ENCODE peak calls at places on chromosomes 7 and 10, in seven cellular contexts. One of them, this sample, is unnamed.

GRCh38 chr10:5945561-5946418 is 31.6 kb downstream of the IL15RA start:
- DNase-seq in foreskin fibroblast: peak; percentile 90
- DNase-seq in tibial artery: peak; percentile 72
- DNase-seq in esophagus squamous epithelium: no peak
- DNase-seq in brain microvascular endothelial cell: peak; percentile 37
- DNase-seq in fibroblast of mammary gland: peak; percentile 92
- DNase-seq in RWPE1: peak; percentile 77
- DNase-seq in this sample: peak; percentile 78

GRCh38 chr7:86504229-86504628 is 139.5 kb upstream of the GRM3 start:
- DNase-seq in brain microvascular endothelial cell: no peak
- DNase-seq in esophagus squamous epithelium: no peak
- DNase-seq in fibroblast of mammary gland: no peak
- DNase-seq in tibial artery: no peak
- DNase-seq in RWPE1: no peak
- DNase-seq in foreskin fibroblast: no peak
- DNase-seq in this sample: no peak

GRCh38 chr7:29139191-29139590 is 7.1 kb downstream of the CPVL start:
- DNase-seq in tibial artery: no peak
- DNase-seq in RWPE1: peak; percentile 83
- DNase-seq in brain microvascular endothelial cell: peak; percentile 17
- DNase-seq in fibroblast of mammary gland: peak; percentile 28
- DNase-seq in foreskin fibroblast: peak; percentile 8
- DNase-seq in esophagus squamous epithelium: no peak
- DNase-seq in this sample: no peak

GRCh38 chr7:2198760-2199159 is 34.0 kb downstream of the MAD1L1 start:
- DNase-seq in esophagus squamous epithelium: no peak
- DNase-seq in brain microvascular endothelial cell: no peak
- DNase-seq in tibial artery: no peak
- DNase-seq in RWPE1: no peak
- DNase-seq in foreskin fibroblast: no peak
- DNase-seq in fibroblast of mammary gland: no peak
- DNase-seq in this sample: no peak

GRCh38 chr7:44867073-44867990 is 18.0 kb downstream of the PURB start:
- DNase-seq in fibroblast of mammary gland: peak; percentile 94
- DNase-seq in RWPE1: peak; percentile 71
- DNase-seq in foreskin fibroblast: peak; percentile 93
- DNase-seq in tibial artery: no peak
- DNase-seq in brain microvascular endothelial cell: peak; percentile 95
- DNase-seq in esophagus squamous epithelium: no peak
- DNase-seq in this sample: no peak

GRCh38 chr10:63798599-63799498 is 277.6 kb downstream of the REEP3 start:
- DNase-seq in esophagus squamous epithelium: no peak
- DNase-seq in foreskin fibroblast: peak; percentile 60
- DNase-seq in tibial artery: peak; percentile 83
- DNase-seq in brain microvascular endothelial cell: peak; percentile 99
- DNase-seq in RWPE1: peak; percentile 39
- DNase-seq in fibroblast of mammary gland: peak; percentile 91
- DNase-seq in this sample: peak; percentile 27

GRCh38 chr10:102645388-102645740 is 1.1 kb downstream of the TRIM8 start:
- DNase-seq in foreskin fibroblast: no peak
- DNase-seq in fibroblast of mammary gland: peak; percentile 72
- DNase-seq in esophagus squamous epithelium: no peak
- DNase-seq in tibial artery: peak; percentile 87
- DNase-seq in brain microvascular endothelial cell: peak; percentile 53
- DNase-seq in RWPE1: no peak
- DNase-seq in this sample: no peak

GRCh38 chr10:87734987-87735827 is 75.5 kb downstream of the PAPSS2 start:
- DNase-seq in esophagus squamous epithelium: no peak
- DNase-seq in brain microvascular endothelial cell: peak; percentile 48
- DNase-seq in fibroblast of mammary gland: peak; percentile 50
- DNase-seq in RWPE1: peak; percentile 61
- DNase-seq in foreskin fibroblast: peak; percentile 72
- DNase-seq in tibial artery: no peak
- DNase-seq in this sample: no peak

GRCh38 chr7:867001-867405 is 9.4 kb upstream of the GET4 start:
- DNase-seq in RWPE1: peak; percentile 26
- DNase-seq in brain microvascular endothelial cell: peak; percentile 83
- DNase-seq in fibroblast of mammary gland: peak; percentile 95
- DNase-seq in tibial artery: peak; percentile 85
- DNase-seq in esophagus squamous epithelium: no peak
- DNase-seq in foreskin fibroblast: peak; percentile 98
- DNase-seq in this sample: peak; percentile 60

GRCh38 chr7:105643857-105644256 is 62.6 kb upstream of the EFCAB10 start:
- DNase-seq in RWPE1: no peak
- DNase-seq in tibial artery: no peak
- DNase-seq in foreskin fibroblast: no peak
- DNase-seq in fibroblast of mammary gland: no peak
- DNase-seq in esophagus squamous epithelium: no peak
- DNase-seq in brain microvascular endothelial cell: no peak
- DNase-seq in this sample: no peak

GRCh38 chr7:100589341-100589935 is 3.3 kb downstream of the FBXO24 start:
- DNase-seq in fibroblast of mammary gland: no peak
- DNase-seq in esophagus squamous epithelium: no peak
- DNase-seq in foreskin fibroblast: no peak
- DNase-seq in RWPE1: no peak
- DNase-seq in tibial artery: no peak
- DNase-seq in brain microvascular endothelial cell: no peak
- DNase-seq in this sample: no peak

GRCh38 chr10:29063806-29064644 is 224.8 kb upstream of the LYZL1 start:
- DNase-seq in esophagus squamous epithelium: no peak
- DNase-seq in RWPE1: peak; percentile 8
- DNase-seq in fibroblast of mammary gland: peak; percentile 5
- DNase-seq in brain microvascular endothelial cell: peak; percentile 66
- DNase-seq in foreskin fibroblast: no peak
- DNase-seq in tibial artery: no peak
- DNase-seq in this sample: no peak

GRCh38 chr7:140403878-140404564 is at the start of gene RAB19:
- DNase-seq in RWPE1: peak; percentile 22
- DNase-seq in tibial artery: no peak
- DNase-seq in fibroblast of mammary gland: no peak
- DNase-seq in foreskin fibroblast: no peak
- DNase-seq in esophagus squamous epithelium: no peak
- DNase-seq in brain microvascular endothelial cell: no peak
- DNase-seq in this sample: no peak

GRCh38 chr10:85967594-85967993 is 399.0 kb downstream of the GRID1 start:
- DNase-seq in brain microvascular endothelial cell: no peak
- DNase-seq in esophagus squamous epithelium: no peak
- DNase-seq in RWPE1: no peak
- DNase-seq in fibroblast of mammary gland: peak; percentile 10
- DNase-seq in tibial artery: no peak
- DNase-seq in foreskin fibroblast: no peak
- DNase-seq in this sample: no peak

GRCh38 chr10:113775681-113776294 is 24.3 kb downstream of the PLEKHS1 start:
- DNase-seq in esophagus squamous epithelium: no peak
- DNase-seq in brain microvascular endothelial cell: no peak
- DNase-seq in tibial artery: no peak
- DNase-seq in fibroblast of mammary gland: no peak
- DNase-seq in RWPE1: no peak
- DNase-seq in foreskin fibroblast: no peak
- DNase-seq in this sample: no peak
- TF ChIP-seq CTCF in esophagus squamous epithelium: no peak
- TF ChIP-seq CTCF in brain microvascular endothelial cell: peak; percentile 19
- TF ChIP-seq CTCF in tibial artery: no peak
- TF ChIP-seq CTCF in fibroblast of mammary gland: no peak
- TF ChIP-seq CTCF in RWPE1: no peak
- TF ChIP-seq CTCF in foreskin fibroblast: no peak
- TF ChIP-seq CTCF in this sample: no peak

DNA sequence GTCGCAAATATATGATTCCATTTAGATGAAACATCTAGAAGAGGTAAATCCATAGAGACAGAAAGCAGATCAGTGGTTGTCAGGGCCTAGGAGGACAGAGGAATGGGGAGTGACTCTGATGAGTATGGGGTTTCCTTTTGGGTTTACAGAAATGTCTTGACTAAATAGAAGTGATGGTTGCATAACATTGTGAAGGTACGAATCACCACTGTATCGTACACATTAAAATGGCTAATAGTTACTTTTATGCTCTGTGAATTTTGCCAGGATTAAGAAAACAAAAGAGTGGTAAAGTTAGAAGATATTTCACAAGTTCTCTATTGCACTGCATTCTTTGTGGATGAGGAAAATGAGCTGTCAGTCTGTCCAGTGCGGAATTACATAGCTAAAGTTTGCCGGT is 407.4 kb downstream of the KCNMA1 start:
- DNase-seq in fibroblast of mammary gland: peak; percentile 64
- DNase-seq in esophagus squamous epithelium: no peak
- DNase-seq in brain microvascular endothelial cell: no peak
- DNase-seq in foreskin fibroblast: peak; percentile 78
- DNase-seq in tibial artery: no peak
- DNase-seq in RWPE1: no peak
- DNase-seq in this sample: no peak
- TF ChIP-seq CTCF in fibroblast of mammary gland: no peak
- TF ChIP-seq CTCF in esophagus squamous epithelium: no peak
- TF ChIP-seq CTCF in brain microvascular endothelial cell: no peak
- TF ChIP-seq CTCF in foreskin fibroblast: no peak
- TF ChIP-seq CTCF in tibial artery: no peak
- TF ChIP-seq CTCF in RWPE1: no peak
- TF ChIP-seq CTCF in this sample: no peak

DNA sequence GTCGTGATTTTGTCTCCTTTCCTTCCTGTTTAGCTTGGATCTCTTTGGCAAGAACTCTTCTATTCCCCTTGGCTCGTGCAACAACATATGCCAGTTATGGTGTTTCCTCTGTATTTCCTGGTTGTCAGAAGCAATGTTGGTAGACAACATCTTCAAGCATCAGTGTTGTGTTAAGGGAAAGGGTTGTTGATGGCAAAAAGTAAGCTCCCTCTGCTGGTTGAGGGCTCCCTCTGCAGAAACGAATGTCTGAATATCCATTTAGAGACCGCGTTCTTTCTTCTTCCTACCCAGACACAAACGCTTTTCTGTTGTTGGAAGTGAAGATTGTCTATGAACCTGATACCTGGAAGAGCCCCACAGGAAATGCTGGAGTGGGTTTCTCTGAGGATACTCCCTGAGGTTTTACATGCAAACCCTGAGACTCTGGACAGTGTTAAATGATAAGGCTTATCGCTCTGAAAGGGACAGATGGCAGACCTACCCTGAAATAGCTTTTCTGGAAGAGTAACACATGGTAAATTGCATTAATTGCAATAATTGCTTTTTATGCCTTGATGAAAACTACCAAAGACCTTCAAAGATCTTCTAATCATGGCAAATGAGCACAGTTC is 23.6 kb upstream of the C1QL3 start:
- DNase-seq in tibial artery: no peak
- DNase-seq in esophagus squamous epithelium: no peak
- DNase-seq in fibroblast of mammary gland: peak; percentile 52
- DNase-seq in RWPE1: peak; percentile 29
- DNase-seq in foreskin fibroblast: peak; percentile 45
- DNase-seq in brain microvascular endothelial cell: peak; percentile 24
- DNase-seq in this sample: peak; percentile 30
- TF ChIP-seq CTCF in tibial artery: peak; percentile 47
- TF ChIP-seq CTCF in esophagus squamous epithelium: no peak
- TF ChIP-seq CTCF in fibroblast of mammary gland: peak; percentile 79
- TF ChIP-seq CTCF in RWPE1: peak; percentile 43
- TF ChIP-seq CTCF in foreskin fibroblast: peak; percentile 62
- TF ChIP-seq CTCF in brain microvascular endothelial cell: peak; percentile 79
- TF ChIP-seq CTCF in this sample: peak; percentile 78

DNA sequence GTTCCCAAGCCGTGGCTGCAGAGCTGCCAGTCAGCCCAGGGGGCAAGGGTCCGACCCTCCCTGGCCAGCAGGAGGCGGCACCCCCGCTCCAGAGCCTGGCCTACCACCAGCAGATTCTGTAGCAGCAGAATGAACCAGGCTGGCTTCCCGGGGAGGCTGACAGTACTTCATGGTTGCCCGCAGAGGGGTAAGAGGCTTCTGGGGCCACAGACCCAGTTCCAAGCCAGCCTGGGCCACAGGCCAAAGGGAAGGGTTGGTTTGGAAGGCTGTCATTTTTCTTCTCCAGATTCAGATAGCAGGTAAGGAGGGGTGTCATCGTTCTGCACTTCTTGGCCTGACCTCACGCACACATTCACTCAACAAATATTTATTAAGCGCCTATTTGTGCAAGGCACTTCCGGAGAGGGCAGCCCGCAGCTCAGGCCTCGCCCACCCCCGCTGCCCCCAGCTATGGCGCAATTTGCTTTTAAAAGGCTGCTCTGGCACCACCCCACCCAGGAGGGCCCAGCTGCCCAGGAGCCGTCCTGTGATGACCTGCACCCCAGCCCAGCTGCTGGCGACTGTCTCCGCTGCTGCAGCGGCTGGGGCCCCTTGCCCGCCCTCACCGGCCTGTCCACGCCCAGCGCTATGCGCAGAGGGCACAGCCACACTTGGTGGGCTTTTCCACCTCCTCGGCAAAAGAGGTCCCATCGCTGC is 168.5 kb downstream of the LCOR start:
- DNase-seq in brain microvascular endothelial cell: no peak
- DNase-seq in RWPE1: peak; percentile 50
- DNase-seq in foreskin fibroblast: no peak
- DNase-seq in tibial artery: no peak
- DNase-seq in esophagus squamous epithelium: no peak
- DNase-seq in fibroblast of mammary gland: no peak
- DNase-seq in this sample: no peak
- TF ChIP-seq CTCF in brain microvascular endothelial cell: peak; percentile 19
- TF ChIP-seq CTCF in RWPE1: no peak
- TF ChIP-seq CTCF in foreskin fibroblast: no peak
- TF ChIP-seq CTCF in tibial artery: no peak
- TF ChIP-seq CTCF in esophagus squamous epithelium: no peak
- TF ChIP-seq CTCF in fibroblast of mammary gland: no peak
- TF ChIP-seq CTCF in this sample: no peak

GRCh38 chr10:79179404-79180309 is 110.9 kb downstream of the ZMIZ1 start:
- DNase-seq in fibroblast of mammary gland: no peak
- DNase-seq in esophagus squamous epithelium: no peak
- DNase-seq in RWPE1: no peak
- DNase-seq in brain microvascular endothelial cell: no peak
- DNase-seq in tibial artery: no peak
- DNase-seq in foreskin fibroblast: peak; percentile 59
- DNase-seq in this sample: no peak
- TF ChIP-seq CTCF in fibroblast of mammary gland: no peak
- TF ChIP-seq CTCF in esophagus squamous epithelium: no peak
- TF ChIP-seq CTCF in RWPE1: no peak
- TF ChIP-seq CTCF in brain microvascular endothelial cell: peak; percentile 19
- TF ChIP-seq CTCF in tibial artery: no peak
- TF ChIP-seq CTCF in foreskin fibroblast: peak; percentile 7
- TF ChIP-seq CTCF in this sample: peak; percentile 21

GRCh38 chr7:22094413-22095304 is 149.0 kb upstream of the CDCA7L start:
- DNase-seq in esophagus squamous epithelium: no peak
- DNase-seq in fibroblast of mammary gland: peak; percentile 31
- DNase-seq in tibial artery: no peak
- DNase-seq in foreskin fibroblast: peak; percentile 89
- DNase-seq in brain microvascular endothelial cell: no peak
- DNase-seq in RWPE1: no peak
- DNase-seq in this sample: peak; percentile 14
- TF ChIP-seq CTCF in esophagus squamous epithelium: no peak
- TF ChIP-seq CTCF in fibroblast of mammary gland: no peak
- TF ChIP-seq CTCF in tibial artery: no peak
- TF ChIP-seq CTCF in foreskin fibroblast: no peak
- TF ChIP-seq CTCF in brain microvascular endothelial cell: peak; percentile 38
- TF ChIP-seq CTCF in RWPE1: no peak
- TF ChIP-seq CTCF in this sample: no peak

GRCh38 chr7:152587366-152587765 is 88.6 kb downstream of the XRCC2 start:
- DNase-seq in fibroblast of mammary gland: no peak
- DNase-seq in tibial artery: no peak
- DNase-seq in brain microvascular endothelial cell: peak; percentile 14
- DNase-seq in foreskin fibroblast: no peak
- DNase-seq in RWPE1: no peak
- DNase-seq in esophagus squamous epithelium: no peak
- DNase-seq in this sample: no peak
- TF ChIP-seq CTCF in fibroblast of mammary gland: no peak
- TF ChIP-seq CTCF in tibial artery: no peak
- TF ChIP-seq CTCF in brain microvascular endothelial cell: no peak
- TF ChIP-seq CTCF in foreskin fibroblast: no peak
- TF ChIP-seq CTCF in RWPE1: no peak
- TF ChIP-seq CTCF in esophagus squamous epithelium: no peak
- TF ChIP-seq CTCF in this sample: no peak

GRCh38 chr7:77284633-77285032 is 85.0 kb upstream of the FGL2 start:
- DNase-seq in esophagus squamous epithelium: no peak
- DNase-seq in RWPE1: no peak
- DNase-seq in foreskin fibroblast: no peak
- DNase-seq in tibial artery: no peak
- DNase-seq in fibroblast of mammary gland: no peak
- DNase-seq in brain microvascular endothelial cell: no peak
- DNase-seq in this sample: no peak
- TF ChIP-seq CTCF in esophagus squamous epithelium: no peak
- TF ChIP-seq CTCF in RWPE1: no peak
- TF ChIP-seq CTCF in foreskin fibroblast: no peak
- TF ChIP-seq CTCF in tibial artery: no peak
- TF ChIP-seq CTCF in fibroblast of mammary gland: no peak
- TF ChIP-seq CTCF in brain microvascular endothelial cell: no peak
- TF ChIP-seq CTCF in this sample: no peak

This sample was measured in HFF-Myc.